ENCODE peak calls at places on chromosomes 2 and 18, in nine cellular contexts. B is body of pancreas; D is tibial artery; J is colonic mucosa; N is effector memory CD4-positive, alpha-beta T cell; K is IMR-90; U is A549; Q is naive thymus-derived CD4-positive, alpha-beta T cell; G is MM.1S. M is an unnamed sample.
A peak's percentile ranks its signal among the peaks of the same experiment; 100 is the strongest.

GRCh38 chr2:127582863-127583861 is 47.7 kb downstream of the MYO7B start:
- DNase-seq in B (no peak), Q (no peak), G (no peak), U (no peak), K (no peak), J (no peak), N (no peak), D (peak; percentile 12), M (no peak)

GRCh38 chr2:117486081-117486480 is 328.4 kb upstream of the DDX18 start:
- DNase-seq in G (no peak), Q (no peak), B (no peak), K (no peak), U (no peak), N (no peak), J (no peak), D (no peak), M (no peak)

GRCh38 chr2:215409331-215410127 is 26.3 kb downstream of the FN1 start:
- DNase-seq in J (no peak), D (no peak), G (no peak), N (no peak), K (peak; percentile 57), U (no peak), Q (no peak), B (no peak), M (no peak)

GRCh38 chr2:181642071-181642470 is 14.8 kb downstream of the CERKL start:
- DNase-seq in D (no peak), G (no peak), U (no peak), B (no peak), K (no peak), Q (no peak), J (no peak), N (no peak), M (no peak)

GRCh38 chr2:15965564-15966019 is 25.2 kb downstream of the MYCN start:
- DNase-seq in K (no peak), N (no peak), J (no peak), D (no peak), Q (peak; percentile 46), U (no peak), G (no peak), B (no peak), M (no peak)

GRCh38 chr2:24012521-24013245 is 2.8 kb downstream of the MFSD2B start:
- DNase-seq in J (no peak), N (no peak), U (no peak), B (no peak), K (no peak), D (no peak), Q (no peak), G (no peak), M (no peak)

GRCh38 chr2:197052371-197052770 is 125.9 kb upstream of the PGAP1 start:
- DNase-seq in G (no peak), Q (no peak), B (no peak), K (no peak), D (no peak), U (no peak), N (no peak), J (no peak), M (no peak)

GRCh38 chr18:470661-471501 is 29.6 kb downstream of the COLEC12 start:
- DNase-seq in B (no peak), D (no peak), K (peak; percentile 69), Q (no peak), U (no peak), J (no peak), N (no peak), G (no peak), M (no peak)

GRCh38 chr2:72824224-72824842 is 1.5 kb downstream of the EXOC6B start:
- DNase-seq in N (no peak), J (no peak), Q (no peak), G (no peak), B (no peak), K (peak; percentile 68), D (no peak), U (no peak), M (no peak)

GRCh38 chr2:104703669-104704068 is 150.2 kb upstream of the POU3F3 start:
- DNase-seq in G (no peak), N (no peak), J (no peak), U (no peak), B (no peak), K (no peak), Q (no peak), D (no peak), M (no peak)

GRCh38 chr2:96505231-96505889 is at the start of gene NEURL3:
- DNase-seq in K (peak; percentile 74), Q (no peak), N (no peak), J (peak; percentile 74), D (no peak), G (no peak), B (peak; percentile 72), U (peak; percentile 75), M (no peak)

GRCh38 chr2:33212151-33212550 is 264.3 kb upstream of the RASGRP3 start:
- DNase-seq in K (peak; percentile 98), Q (no peak), U (peak; percentile 46), J (no peak), G (no peak), N (no peak), D (peak; percentile 71), B (no peak), M (no peak)

GRCh38 chr2:46508734-46509133 is 29.4 kb downstream of the TMEM247 start:
- DNase-seq in B (no peak), N (no peak), G (no peak), Q (no peak), J (no peak), D (no peak), K (no peak), U (no peak), M (no peak)
- H3K27ac ChIP-seq in B (no peak overlapping the region), N (no peak overlapping the region), G (no peak overlapping the region), Q (no peak overlapping the region), J (no peak overlapping the region), D (no peak overlapping the region), K (no peak overlapping the region), U (no peak overlapping the region), M (no peak overlapping the region)

GRCh38 chr2:51711761-51712160 is 679.8 kb upstream of the NRXN1 start:
- DNase-seq in J (no peak), G (no peak), N (no peak), D (no peak), Q (no peak), B (no peak), U (no peak), K (peak; percentile 34), M (no peak)

GRCh38 chr2:51720826-51721225 is 688.9 kb upstream of the NRXN1 start:
- DNase-seq in Q (no peak), G (no peak), B (no peak), U (no peak), K (peak; percentile 13), N (no peak), J (no peak), D (no peak), M (no peak)

GRCh38 chr2:51718881-51719280 is 686.9 kb upstream of the NRXN1 start:
- DNase-seq in J (no peak), U (no peak), N (no peak), G (no peak), K (peak; percentile 17), D (no peak), Q (no peak), B (no peak), M (no peak)

GRCh38 chr2:51722311-51722710 is 690.4 kb upstream of the NRXN1 start:
- DNase-seq in G (no peak), Q (no peak), N (no peak), B (no peak), U (no peak), J (no peak), D (no peak), K (peak; percentile 98), M (no peak)

GRCh38 chr2:51717318-51717717 is 685.4 kb upstream of the NRXN1 start:
- DNase-seq in U (no peak), Q (no peak), N (no peak), B (no peak), K (peak; percentile 97), D (no peak), G (no peak), J (no peak), M (no peak)
- H3K4me1 ChIP-seq in U (no peaks in the 10 kb centered on the region), Q (no peaks in the 10 kb centered on the region), N (no peaks in the 10 kb centered on the region), B (no peaks in the 10 kb centered on the region), K (no peaks in the 10 kb centered on the region), D (no peaks in the 10 kb centered on the region), G (no peaks in the 10 kb centered on the region), J (no peaks in the 10 kb centered on the region), M (no peaks in the 10 kb centered on the region)

GRCh38 chr2:218369374-218369773 is 12.7 kb upstream of the SLC11A1 start:
- DNase-seq in G (no peak), Q (no peak), U (no peak), N (no peak), K (no peak), D (peak; percentile 12), J (no peak), B (no peak), M (no peak)

GRCh38 chr2:218367415-218368149 is 10.9 kb downstream of the CATIP start:
- DNase-seq in G (peak; percentile 66), D (peak; percentile 85), U (peak; percentile 78), K (peak; percentile 32), N (peak; percentile 69), Q (peak; percentile 55), B (peak; percentile 89), J (peak; percentile 93), M (peak; percentile 73)

GRCh38 chr2:218370410-218371063 is 11.5 kb upstream of the SLC11A1 start:
- DNase-seq in D (peak; percentile 76), K (peak; percentile 73), B (no peak), G (no peak), J (no peak), Q (no peak), U (no peak), N (no peak), M (peak; percentile 62)

GRCh38 chr2:218368150-218368528 is 11.5 kb downstream of the CATIP start:
- DNase-seq in D (no peak), G (no peak), N (no peak), B (no peak), J (no peak), K (no peak), Q (no peak), U (no peak), M (no peak)

DNA sequence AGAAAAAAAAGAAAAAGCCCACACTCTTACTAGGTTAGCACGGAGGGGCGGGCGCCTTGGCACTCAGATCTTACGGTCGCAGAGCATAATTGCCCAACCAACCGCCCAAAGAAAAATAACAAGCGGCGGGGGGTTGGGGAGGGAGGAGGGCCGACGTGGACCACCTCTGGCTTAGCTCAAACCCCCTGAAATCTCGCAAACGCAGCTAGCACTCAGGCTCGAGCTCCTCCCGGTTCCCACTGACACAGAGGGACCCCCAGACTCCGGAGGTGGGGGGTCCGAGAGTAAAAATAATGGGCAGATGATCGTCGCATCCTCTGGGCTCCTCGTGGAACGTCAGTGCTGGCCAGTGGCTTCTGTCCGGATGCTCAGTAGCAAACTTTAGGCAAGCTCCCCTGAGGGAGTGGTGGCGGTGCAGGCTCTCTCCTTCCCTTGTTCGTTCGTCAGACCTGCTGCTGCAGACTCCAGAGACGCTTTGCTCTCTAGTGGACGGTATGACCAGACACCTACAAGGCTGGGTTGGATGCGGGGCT is 12.0 kb downstream of the CATIP start:
- DNase-seq in K (no peak), B (no peak), D (peak; percentile 31), Q (no peak), J (no peak), N (no peak), U (no peak), G (no peak), M (peak; percentile 33)
- H3K4me3 ChIP-seq in K (no peak overlapping the region), B (no peak overlapping the region), D (peak overlapping the region; percentile 56), Q (no peak overlapping the region), J (no peak overlapping the region), N (no peak overlapping the region), U (no peak overlapping the region), G (no peak overlapping the region), M (peak overlapping the region; percentile 59)

DNA sequence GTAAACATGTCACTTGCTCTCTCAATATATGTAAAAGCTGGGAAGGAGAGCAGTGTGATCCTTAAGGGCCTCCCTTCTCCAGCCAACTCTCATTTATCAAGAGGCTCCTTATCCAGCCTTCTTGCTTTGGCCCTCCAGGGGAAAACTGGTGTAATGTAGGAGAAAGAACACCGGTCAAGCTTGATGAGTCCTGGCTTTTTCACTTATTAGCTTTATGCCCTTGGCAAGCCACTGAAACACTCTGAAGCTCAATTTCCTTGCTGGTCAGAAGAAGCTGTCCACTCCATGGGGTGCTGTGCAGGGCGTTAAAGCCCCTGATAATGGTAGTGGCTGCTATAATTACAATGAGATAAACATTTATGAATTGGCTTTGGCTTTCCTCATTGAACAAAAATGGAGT is 251.2 kb upstream of the RBBP8 start:
- DNase-seq in K (peak; percentile 28), N (no peak), G (no peak), J (no peak), D (no peak), Q (no peak), U (no peak), B (no peak), M (no peak)
- H3K27ac ChIP-seq in K (no peak overlapping the region), N (no peak overlapping the region), G (no peak overlapping the region), J (peak overlapping the region; percentile 65), D (no peak overlapping the region), Q (no peak overlapping the region), U (peak overlapping the region; percentile 91), B (no peak overlapping the region), M (no peak overlapping the region)